ENCODE peak calls at places on chromosomes 13 and 19, in five cellular contexts. L, W, N, O and Z are unnamed samples.
A peak's percentile ranks its signal among the peaks of the same experiment; 100 is the strongest.

GRCh38 chr13:110116072-110116487 is 190.9 kb downstream of the COL4A1 start:
- DNase-seq in O (peak; percentile 4), L (peak; percentile 49), W (peak; percentile 43), N (no peak), Z (peak; percentile 67)

GRCh38 chr19:5048091-5048726 is 79.3 kb downstream of the KDM4B start:
- DNase-seq in N (peak; percentile 76), W (peak; percentile 69), L (peak; percentile 80), O (peak; percentile 27), Z (peak; percentile 88)

GRCh38 chr13:101706651-101707050 is 254.2 kb downstream of the ITGBL1 start:
- DNase-seq in L (no peak), W (no peak), O (peak; percentile 4), N (no peak), Z (peak; percentile 50)

GRCh38 chr13:64810701-64811258 is 2419.4 kb downstream of the PCDH9 start:
- DNase-seq in O (no peak), N (no peak), L (no peak), W (no peak), Z (no peak)

GRCh38 chr19:40974633-40975037 is 16.4 kb upstream of the CYP2B6 start:
- DNase-seq in L (peak; percentile 54), W (peak; percentile 67), N (peak; percentile 66), O (peak; percentile 66), Z (peak; percentile 72)

GRCh38 chr19:47745010-47745901 is at the start of gene NOP53:
- DNase-seq in L (peak; percentile 98), O (peak; percentile 97), N (peak; percentile 99), W (peak; percentile 96), Z (peak; percentile 95)

GRCh38 chr19:19304186-19304975 is 15.9 kb downstream of the SUGP1 start:
- DNase-seq in N (no peak), W (no peak), O (no peak), L (no peak), Z (no peak)

GRCh38 chr13:34867590-34867989 is 74.5 kb upstream of the NBEA start:
- DNase-seq in W (no peak), O (no peak), N (no peak), L (no peak), Z (no peak)

GRCh38 chr13:71685072-71685471 is 181.9 kb downstream of the DACH1 start:
- DNase-seq in N (no peak), W (no peak), O (no peak), L (no peak), Z (no peak)

GRCh38 chr13:103883152-103883551 is 816.9 kb upstream of the SLC10A2 start:
- DNase-seq in W (peak; percentile 74), N (peak; percentile 90), L (peak; percentile 49), O (no peak), Z (peak; percentile 59)

DNA sequence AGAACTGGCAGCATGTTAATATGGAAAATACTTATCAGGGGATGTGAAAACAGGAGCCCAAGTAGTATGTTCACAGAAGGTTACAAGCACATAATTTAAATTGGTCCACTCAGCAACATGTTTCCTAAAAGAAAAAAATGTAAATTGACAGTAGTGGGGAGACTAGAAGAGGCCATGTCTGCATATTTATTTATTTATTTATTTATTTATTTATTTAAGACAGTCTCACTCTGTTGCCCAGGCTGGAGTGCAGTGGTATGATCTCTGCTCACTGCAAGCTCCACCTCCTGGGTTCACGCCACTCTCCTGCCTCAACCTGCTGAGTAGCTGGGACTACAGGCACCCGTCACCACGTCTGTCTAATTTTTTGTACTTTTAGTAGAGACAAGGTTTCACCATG is 13.7 kb upstream of the ZNF8 start:
- DNase-seq in O (no peak), L (no peak), N (no peak), W (no peak), Z (no peak)
- H3K9me3 ChIP-seq in O (peaks cover 75% of the 10 kb centered on the region), L (peaks cover 92% of the 10 kb centered on the region), N (peaks cover 100% of the 10 kb centered on the region), W (peaks cover 100% of the 10 kb centered on the region), Z (peaks cover 100% of the 10 kb centered on the region)

GRCh38 chr19:38720559-38721236 is 23.6 kb downstream of the CAPN12 start:
- DNase-seq in N (no peak), L (no peak), O (no peak), W (no peak), Z (no peak)

GRCh38 chr19:38717051-38717450 is 27.2 kb downstream of the CAPN12 start:
- DNase-seq in W (no peak), L (no peak), O (no peak), N (no peak), Z (no peak)

GRCh38 chr19:38719761-38720558 is 24.3 kb downstream of the CAPN12 start:
- DNase-seq in N (no peak), W (no peak), L (no peak), O (no peak), Z (no peak)

GRCh38 chr19:38717855-38718254 is 26.4 kb downstream of the CAPN12 start:
- DNase-seq in L (no peak), N (no peak), W (no peak), O (no peak), Z (no peak)

DNA sequence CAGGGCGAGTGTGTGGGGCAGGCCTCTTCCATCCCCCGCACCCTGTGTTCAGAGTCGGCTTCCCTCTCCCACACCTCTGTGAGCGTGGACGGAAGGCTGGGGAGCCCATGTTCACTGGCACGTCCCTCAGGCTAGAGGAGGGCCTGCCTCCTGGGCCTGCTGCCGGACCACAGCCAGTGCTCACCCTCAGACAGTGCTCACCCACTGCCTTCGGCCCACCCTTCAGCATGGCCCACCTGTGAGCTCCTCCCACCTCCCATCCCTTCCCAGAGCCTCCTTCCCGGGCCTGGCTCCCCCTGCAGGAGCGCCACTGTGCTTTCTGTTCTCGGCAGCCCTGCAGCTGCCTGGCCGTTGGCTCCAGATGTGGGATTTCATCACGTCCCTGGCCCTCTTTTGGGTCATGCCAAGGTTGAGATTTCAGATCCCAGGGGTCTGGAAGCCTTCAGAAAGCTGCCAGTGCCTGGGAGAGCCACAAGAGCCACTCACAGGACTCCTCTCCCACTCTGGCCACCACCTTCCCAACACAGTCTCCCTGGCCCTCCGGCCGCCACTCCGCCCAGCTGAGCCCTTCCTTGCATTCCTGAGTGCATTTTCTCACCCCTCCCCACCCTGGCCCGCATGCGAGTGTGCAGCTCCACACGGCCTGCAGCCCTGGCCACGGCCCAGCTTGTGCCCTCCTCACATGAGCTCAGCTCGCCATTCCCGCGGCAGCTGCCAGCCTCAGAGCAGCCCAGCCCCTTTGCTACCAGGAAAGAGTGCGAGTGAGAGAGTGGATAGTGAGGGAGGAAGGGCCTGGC is 25.3 kb downstream of the CAPN12 start:
- DNase-seq in W (peak; percentile 75), O (no peak), L (no peak), N (no peak), Z (no peak)
- H3K27ac ChIP-seq in W (peak overlapping the region; percentile 72), O (no peak overlapping the region), L (peak overlapping the region; percentile 92), N (peak overlapping the region; percentile 82), Z (peak overlapping the region; percentile 9)

GRCh38 chr13:111482806-111483620 is 162.6 kb downstream of the TEX29 start:
- DNase-seq in N (no peak), O (no peak), W (no peak), L (no peak), Z (no peak)
- H3K9me3 ChIP-seq in N (peaks cover 21% of the 10 kb centered on the region), O (no peaks in the 10 kb centered on the region), W (peaks cover 19% of the 10 kb centered on the region), L (no peaks in the 10 kb centered on the region), Z (no peaks in the 10 kb centered on the region)

GRCh38 chr13:95354680-95355487 is 53.6 kb upstream of the ABCC4 start:
- DNase-seq in N (no peak), W (no peak), O (no peak), L (no peak), Z (no peak)
- H3K27ac ChIP-seq in N (no peak overlapping the region), W (no peak overlapping the region), O (no peak overlapping the region), L (no peak overlapping the region), Z (no peak overlapping the region)

GRCh38 chr19:56896041-56896440 is 55.5 kb upstream of the PEG3 start:
- DNase-seq in W (no peak), L (no peak), N (no peak), O (no peak), Z (no peak)
- H3K9me3 ChIP-seq in W (peaks cover 10% of the 10 kb centered on the region), L (no peaks in the 10 kb centered on the region), N (no peaks in the 10 kb centered on the region), O (no peaks in the 10 kb centered on the region), Z (no peaks in the 10 kb centered on the region)

GRCh38 chr19:10550336-10550735 is 6.6 kb downstream of the ATG4D start:
- DNase-seq in L (no peak), N (no peak), O (no peak), W (no peak), Z (no peak)

GRCh38 chr19:10549733-10550132 is 6.0 kb downstream of the ATG4D start:
- DNase-seq in N (no peak), O (no peak), L (no peak), W (no peak), Z (no peak)

GRCh38 chr19:10553087-10553667 is 9.5 kb downstream of the ATG4D start:
- DNase-seq in L (no peak), O (no peak), N (no peak), W (no peak), Z (no peak)

GRCh38 chr19:10552596-10553053 is 8.9 kb downstream of the ATG4D start:
- DNase-seq in L (no peak), N (no peak), W (no peak), O (no peak), Z (peak; percentile 77)

GRCh38 chr19:10551698-10552301 is 8.1 kb downstream of the ATG4D start:
- DNase-seq in W (no peak), N (no peak), O (peak; percentile 33), L (no peak), Z (no peak)
- H3K27ac ChIP-seq in W (no peak overlapping the region), N (no peak overlapping the region), O (no peak overlapping the region), L (no peak overlapping the region), Z (peak overlapping the region; percentile 56)